ENCODE peak calls at places on chromosomes 4 and X, in nine cellular contexts. I is stomach, Q is K562, K is esophagus muscularis mucosa, B is GM23338, L is breast epithelium, G is HCT116, S is HL-60, J is H1. M is an unnamed sample.

GRCh38 chrX:40012039-40012799 is 85.5 kb downstream of the BCOR start:
- DNase-seq in I (peak; percentile 45), Q (no peak), K (no peak), B (peak; percentile 14), L (peak; percentile 51), G (no peak), S (no peak), J (peak; percentile 50), M (no peak)

GRCh38 chrX:119757979-119758681 is at the start of gene SOWAHD:
- DNase-seq in I (peak; percentile 55), Q (peak; percentile 30), K (no peak), B (peak; percentile 73), L (no peak), G (no peak), S (peak; percentile 80), J (peak; percentile 71), M (no peak)

GRCh38 chrX:119606508-119607389 is 525 bp upstream of the NKRF start:
- DNase-seq in I (no peak), Q (no peak), K (no peak), B (no peak), L (no peak), G (peak; percentile 79), S (no peak), J (no peak), M (no peak)

GRCh38 chr4:164906368-164906767 is 29.4 kb downstream of the APELA start:
- DNase-seq in I (no peak), Q (no peak), K (no peak), B (no peak), L (no peak), G (no peak), S (no peak), J (no peak), M (no peak)

GRCh38 chr4:42574873-42575272 is 82.0 kb downstream of the ATP8A1 start:
- DNase-seq in I (no peak), Q (no peak), K (no peak), B (no peak), L (no peak), G (no peak), S (no peak), J (no peak), M (no peak)

GRCh38 chrX:24658421-24658820 is 11.3 kb upstream of the PCYT1B start:
- DNase-seq in I (no peak), Q (no peak), K (no peak), B (no peak), L (no peak), G (no peak), S (no peak), J (no peak), M (no peak)

GRCh38 chr4:155974957-155975356 is 21.3 kb upstream of the CTSO start:
- DNase-seq in I (no peak), Q (no peak), K (no peak), B (no peak), L (no peak), G (no peak), S (no peak), J (no peak), M (no peak)

GRCh38 chrX:49919617-49920016 is 2.8 kb upstream of the CLCN5 start:
- DNase-seq in I (peak; percentile 55), Q (peak; percentile 47), K (no peak), B (peak; percentile 56), L (no peak), G (no peak), S (no peak), J (peak; percentile 61), M (no peak)

GRCh38 chr4:182738283-182739047 is 178.7 kb downstream of the DCTD start:
- DNase-seq in I (no peak), Q (no peak), K (no peak), B (no peak), L (no peak), G (no peak), S (no peak), J (no peak), M (no peak)

GRCh38 chr4:77599378-77599777 is 6.2 kb upstream of the CXCL13 start:
- DNase-seq in I (peak; percentile 28), Q (peak; percentile 36), K (no peak), B (peak; percentile 75), L (no peak), G (peak; percentile 53), S (no peak), J (no peak), M (no peak)

GRCh38 chr4:125132281-125132680 is 182.5 kb upstream of the FAT4 start:
- DNase-seq in I (no peak), Q (no peak), K (no peak), B (no peak), L (no peak), G (no peak), S (no peak), J (no peak), M (no peak)

GRCh38 chr4:40858946-40859345 is 109.2 kb downstream of the NSUN7 start:
- DNase-seq in I (no peak), Q (no peak), K (no peak), B (no peak), L (no peak), G (no peak), S (no peak), J (no peak), M (no peak)

GRCh38 chrX:130120746-130121504 is 10.6 kb upstream of the ELF4 start:
- DNase-seq in I (peak; percentile 72), Q (peak; percentile 83), K (no peak), B (peak; percentile 66), L (no peak), G (no peak), S (no peak), J (peak; percentile 79), M (no peak)

GRCh38 chrX:130118396-130118795 is 8.1 kb upstream of the ELF4 start:
- DNase-seq in I (no peak), Q (no peak), K (no peak), B (no peak), L (no peak), G (no peak), S (no peak), J (no peak), M (no peak)

GRCh38 chrX:130118941-130119640 is 8.8 kb upstream of the ELF4 start:
- DNase-seq in I (no peak), Q (no peak), K (no peak), B (no peak), L (no peak), G (no peak), S (no peak), J (no peak), M (no peak)

GRCh38 chrX:130121505-130121800 is 11.2 kb upstream of the ELF4 start:
- DNase-seq in I (no peak), Q (no peak), K (no peak), B (peak; percentile 14), L (no peak), G (no peak), S (no peak), J (no peak), M (no peak)

DNA sequence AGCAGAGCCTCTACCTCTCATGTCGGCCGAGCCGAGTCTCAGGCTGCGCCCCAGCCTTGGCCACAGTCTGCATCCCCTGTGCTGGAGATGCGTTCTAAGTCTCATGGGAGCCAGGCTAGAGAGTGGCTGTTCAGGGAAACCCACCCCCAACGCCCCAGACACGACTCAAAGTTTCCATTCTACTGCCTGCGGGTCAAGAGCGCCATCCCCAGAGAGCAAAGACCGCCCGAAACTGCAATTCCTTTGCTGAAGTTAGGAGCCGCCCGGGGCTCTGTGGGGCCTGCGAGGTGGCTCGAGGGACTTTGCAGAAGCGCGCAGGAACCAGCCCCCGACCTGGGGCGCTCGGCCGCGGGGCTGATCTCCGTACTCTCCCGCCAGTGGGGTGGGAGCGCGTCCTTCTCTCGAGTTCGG is 10.0 kb upstream of the ELF4 start:
- DNase-seq in I (no peak), Q (no peak), K (no peak), B (peak; percentile 60), L (no peak), G (no peak), S (no peak), J (no peak), M (no peak)
- H3K4me3 ChIP-seq in I (peak overlapping the region; percentile 33), Q (peak overlapping the region; percentile 34), K (peak overlapping the region; percentile 38), B (peak overlapping the region; percentile 55), L (peak overlapping the region; percentile 63), G (no peak overlapping the region), S (peak overlapping the region; percentile 33), J (peak overlapping the region; percentile 31), M (peak overlapping the region; percentile 31)

DNA sequence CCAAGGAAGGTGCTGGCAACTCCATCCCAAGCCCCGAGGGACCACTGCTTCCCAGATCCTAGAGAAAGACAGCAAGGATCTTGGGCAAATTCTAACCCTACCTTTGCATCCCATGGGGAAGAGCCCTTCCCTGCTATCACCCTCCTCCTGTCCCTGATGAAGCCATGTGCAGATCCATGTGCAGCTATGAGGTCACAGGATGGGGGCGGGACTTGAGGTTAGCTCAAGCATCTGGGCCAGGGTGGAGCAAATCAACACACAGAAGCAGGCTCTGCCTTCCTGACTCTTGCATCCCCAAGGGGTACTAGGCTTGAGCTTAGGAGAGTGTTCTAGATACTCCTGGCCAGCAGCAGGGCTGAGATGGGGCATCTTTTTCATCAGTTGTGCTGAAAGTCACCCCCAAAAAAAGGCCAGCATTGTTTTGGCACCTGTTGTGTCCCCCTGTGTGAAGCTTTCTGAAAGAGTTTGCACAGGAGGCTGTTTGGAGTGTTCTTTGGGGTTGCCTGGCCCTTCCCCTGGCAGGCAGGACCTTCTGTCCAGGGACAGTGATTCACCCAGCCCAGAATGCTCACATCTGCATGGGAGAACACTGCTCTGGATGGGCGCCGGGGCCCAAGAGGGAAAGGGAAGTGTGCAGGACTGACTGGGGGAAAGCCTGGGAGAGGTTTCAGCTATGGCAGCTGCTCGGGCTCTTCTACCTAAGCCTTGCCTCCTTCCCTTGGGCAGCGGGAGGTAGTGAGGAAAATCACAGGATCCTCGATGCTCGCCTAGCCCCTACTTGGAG is 50.8 kb downstream of the PRPS1 start:
- DNase-seq in I (peak; percentile 67), Q (peak; percentile 20), K (peak; percentile 93), B (no peak), L (no peak), G (no peak), S (no peak), J (no peak), M (no peak)
- TF ChIP-seq POLR2AphosphoS5 in I (peak; percentile 59), Q (no peak), K (peak; percentile 88), B (no peak), L (peak; percentile 20), G (no peak), S (no peak), J (no peak), M (peak; percentile 45)

GRCh38 chr4:84492290-84492689 is 6.8 kb downstream of the NKX6-1 start:
- DNase-seq in I (no peak), Q (no peak), K (no peak), B (peak; percentile 57), L (no peak), G (no peak), S (no peak), J (no peak), M (no peak)
- H3K4me3 ChIP-seq in I (no peak overlapping the region), Q (no peak overlapping the region), K (peak overlapping the region; percentile 84), B (peak overlapping the region; percentile 62), L (no peak overlapping the region), G (no peak overlapping the region), S (no peak overlapping the region), J (peak overlapping the region; percentile 15), M (no peak overlapping the region)

DNA sequence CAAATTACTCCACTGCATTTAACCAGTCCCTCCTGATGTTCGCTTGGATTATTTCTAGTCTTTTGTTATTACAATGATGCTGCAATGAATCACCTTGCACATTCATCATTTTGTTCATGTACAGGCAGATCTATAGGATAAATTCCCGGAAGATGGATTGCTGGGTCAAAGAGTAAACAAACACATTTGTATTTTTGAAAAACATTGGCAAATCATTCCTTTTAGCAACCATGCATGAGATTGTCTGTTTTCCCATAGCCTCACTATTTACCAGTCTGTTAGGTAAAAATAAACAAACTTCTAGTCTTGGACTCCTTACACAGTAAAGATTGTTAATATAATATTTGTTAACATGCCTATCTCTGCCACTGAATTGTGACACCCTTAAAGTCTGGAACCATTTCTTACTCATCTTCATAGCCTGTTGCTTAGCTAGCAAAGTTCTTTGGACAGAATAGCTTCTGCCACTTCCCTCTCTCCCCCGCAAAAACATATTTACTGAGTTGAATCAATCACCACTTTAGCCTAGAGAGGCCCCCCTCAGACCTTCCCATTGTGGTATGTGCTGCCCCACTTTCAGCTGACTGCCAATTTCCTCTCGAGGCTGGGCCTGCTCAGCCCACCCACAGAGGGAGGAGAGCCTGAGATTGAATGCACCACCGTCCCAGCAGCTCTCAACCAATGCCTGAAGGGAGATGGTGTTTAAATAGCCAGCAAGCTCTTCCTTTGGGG is 108.4 kb upstream of the ATXN3L start:
- DNase-seq in I (no peak), Q (no peak), K (no peak), B (peak; percentile 26), L (no peak), G (peak; percentile 26), S (no peak), J (no peak), M (no peak)
- TF ChIP-seq POLR2AphosphoS5 in I (no peak), Q (no peak), K (no peak), B (no peak), L (no peak), G (no peak), S (no peak), J (no peak), M (no peak)